ENCODE peak calls at places on chromosomes 5 and 9, in seven cellular contexts. F is HepG2, M is AG10803, L is RWPE1, C is right atrium auricular region, V is tibial nerve, A is neural progenitor cell. I is an unnamed sample.

GRCh38 chr5:168978015-168978414 is 322.9 kb downstream of the SLIT3 start:
- DNase-seq in F (no peak), M (peak; percentile 82), L (peak; percentile 90), C (no peak), V (no peak), A (no peak), I (no peak)

GRCh38 chr9:127457191-127457878 is 6.0 kb downstream of the LRSAM1 start:
- DNase-seq in F (no peak), M (no peak), L (no peak), C (no peak), V (no peak), A (no peak), I (no peak)

GRCh38 chr5:80781356-80781755 is 126.6 kb upstream of the DHFR start:
- DNase-seq in F (no peak), M (no peak), L (no peak), C (no peak), V (no peak), A (no peak), I (no peak)

GRCh38 chr9:69554945-69555344 is 117.2 kb downstream of the APBA1 start:
- DNase-seq in F (no peak), M (peak; percentile 58), L (no peak), C (no peak), V (no peak), A (no peak), I (no peak)

GRCh38 chr5:43197535-43197934 is 5.5 kb downstream of the NIM1K start:
- DNase-seq in F (no peak), M (no peak), L (no peak), C (no peak), V (no peak), A (no peak), I (no peak)

GRCh38 chr9:112173489-112174222 is 1.4 kb downstream of the SUSD1 start:
- DNase-seq in F (no peak), M (no peak), L (no peak), C (no peak), V (no peak), A (no peak), I (no peak)

GRCh38 chr9:78745996-78746395 is 449.1 kb downstream of the PSAT1 start:
- DNase-seq in F (no peak), M (no peak), L (no peak), C (no peak), V (no peak), A (no peak), I (no peak)

GRCh38 chr5:143561248-143561647 is 157.8 kb upstream of the NR3C1 start:
- DNase-seq in F (peak; percentile 72), M (no peak), L (no peak), C (no peak), V (no peak), A (no peak), I (no peak)

GRCh38 chr5:104189031-104189430 is 626.4 kb upstream of the NUDT12 start:
- DNase-seq in F (no peak), M (peak; percentile 9), L (no peak), C (no peak), V (no peak), A (no peak), I (no peak)

GRCh38 chr5:112996830-112997374 is 20.3 kb downstream of the DCP2 start:
- DNase-seq in F (no peak), M (peak; percentile 11), L (no peak), C (no peak), V (no peak), A (no peak), I (no peak)

GRCh38 chr5:98772415-98773213 is 849 bp upstream of the RGMB start:
- DNase-seq in F (peak; percentile 62), M (no peak), L (peak; percentile 90), C (peak; percentile 82), V (peak; percentile 30), A (peak; percentile 92), I (peak; percentile 65)

GRCh38 chr9:137815256-137816255 is 62.0 kb upstream of the CACNA1B start:
- DNase-seq in F (no peak), M (no peak), L (no peak), C (no peak), V (no peak), A (no peak), I (no peak)

GRCh38 chr5:57550132-57550531 is 67.5 kb upstream of the ACTBL2 start:
- DNase-seq in F (no peak), M (no peak), L (no peak), C (no peak), V (no peak), A (peak; percentile 31), I (peak; percentile 50)

GRCh38 chr9:95336281-95336680 is 18.8 kb upstream of the FANCC start:
- DNase-seq in F (peak; percentile 30), M (no peak), L (no peak), C (no peak), V (no peak), A (no peak), I (no peak)

GRCh38 chr5:158174918-158175663 is 316.1 kb upstream of the CLINT1 start:
- DNase-seq in F (peak; percentile 32), M (peak; percentile 70), L (peak; percentile 79), C (peak; percentile 84), V (peak; percentile 67), A (peak; percentile 92), I (peak; percentile 85)

GRCh38 chr9:71249729-71250317 is 128.4 kb upstream of the TRPM3 start:
- DNase-seq in F (peak; percentile 61), M (peak; percentile 74), L (peak; percentile 75), C (no peak), V (no peak), A (peak; percentile 82), I (no peak)

GRCh38 chr5:145479271-145479670 is 355.9 kb downstream of the PRELID2 start:
- DNase-seq in F (no peak), M (peak; percentile 44), L (peak; percentile 15), C (no peak), V (no peak), A (no peak), I (no peak)

GRCh38 chr5:71014186-71014585 is 11.0 kb downstream of the NAIP start:
- DNase-seq in F (no peak), M (no peak), L (no peak), C (no peak), V (no peak), A (no peak), I (no peak)

GRCh38 chr5:42985129-42986037 is 54.7 kb downstream of the ANXA2R start:
- DNase-seq in F (peak; percentile 43), M (peak; percentile 73), L (peak; percentile 68), C (no peak), V (no peak), A (no peak), I (no peak)

DNA sequence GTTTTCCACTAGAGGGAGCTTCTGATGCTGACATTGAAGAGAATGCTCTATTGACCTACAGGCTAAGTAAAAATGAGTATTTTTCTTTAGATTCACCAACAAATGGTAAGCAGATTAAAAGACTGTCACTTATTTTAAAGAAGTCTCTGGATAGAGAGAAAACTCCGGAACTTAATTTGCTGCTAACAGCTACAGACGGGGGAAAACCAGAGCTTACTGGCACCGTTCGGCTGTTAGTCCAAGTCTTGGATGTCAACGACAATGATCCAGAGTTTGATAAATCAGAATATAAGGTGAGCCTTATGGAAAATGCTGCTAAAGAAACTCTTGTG is 764 bp downstream of the PCDHA11 start:
- DNase-seq in F (no peak), M (no peak), L (no peak), C (no peak), V (no peak), A (no peak), I (no peak)
- TF ChIP-seq CTCF in F (no peak), M (peak; percentile 32), L (peak; percentile 25), C (no peak), V (no peak), A (peak; percentile 50), I (peak; percentile 38)

GRCh38 chr5:1005904-1006655 is 2.5 kb upstream of the NKD2 start:
- DNase-seq in F (no peak), M (no peak), L (no peak), C (peak; percentile 57), V (no peak), A (no peak), I (peak; percentile 13)

GRCh38 chr5:1007681-1008450 is 736 bp upstream of the NKD2 start:
- DNase-seq in F (no peak), M (no peak), L (no peak), C (peak; percentile 53), V (peak; percentile 8), A (no peak), I (peak; percentile 24)

GRCh38 chr5:1006656-1007071 is 1.9 kb upstream of the NKD2 start:
- DNase-seq in F (no peak), M (no peak), L (no peak), C (peak; percentile 58), V (peak; percentile 2), A (no peak), I (no peak)

GRCh38 chr5:1008451-1009358 is at the start of gene NKD2:
- DNase-seq in F (no peak), M (no peak), L (peak; percentile 49), C (peak; percentile 48), V (peak; percentile 8), A (peak; percentile 82), I (peak; percentile 79)

GRCh38 chr5:1007221-1007680 is 1.4 kb upstream of the NKD2 start:
- DNase-seq in F (no peak), M (no peak), L (no peak), C (peak; percentile 55), V (no peak), A (no peak), I (no peak)
- TF ChIP-seq CTCF in F (no peak), M (no peak), L (no peak), C (no peak), V (no peak), A (peak; percentile 8), I (no peak)

DNA sequence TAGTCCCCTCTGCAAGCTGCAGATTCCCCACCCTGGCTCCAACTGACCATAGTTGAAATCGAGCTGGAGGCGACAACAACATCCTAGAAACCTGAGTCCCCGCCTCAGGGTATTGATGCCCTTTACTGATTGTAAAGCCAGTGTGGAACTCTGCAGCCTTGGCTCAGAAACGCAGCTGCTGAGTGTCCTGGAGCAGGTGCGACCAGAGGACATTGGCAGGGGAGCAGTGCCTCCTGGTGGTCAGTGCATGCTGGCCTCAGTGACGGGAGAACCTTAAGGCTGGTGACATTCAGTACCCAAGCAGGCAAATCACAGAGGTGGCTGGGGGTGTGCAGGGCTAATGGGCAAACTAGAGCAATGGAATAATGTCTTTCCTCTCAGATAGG is 20.4 kb upstream of the ZNF354B start:
- DNase-seq in F (peak; percentile 38), M (no peak), L (peak; percentile 38), C (no peak), V (no peak), A (peak; percentile 82), I (peak; percentile 79)
- TF ChIP-seq CTCF in F (peak; percentile 93), M (peak; percentile 38), L (no peak), C (peak; percentile 68), V (peak; percentile 21), A (peak; percentile 73), I (peak; percentile 75)

GRCh38 chr5:32584651-32585050 is 706 bp upstream of the SUB1 start:
- DNase-seq in F (no peak), M (no peak), L (no peak), C (no peak), V (no peak), A (no peak), I (no peak)

GRCh38 chr5:32585122-32585445 is 273 bp upstream of the SUB1 start:
- DNase-seq in F (no peak), M (no peak), L (no peak), C (no peak), V (no peak), A (no peak), I (no peak)

GRCh38 chr5:32585446-32586250 is at the start of gene SUB1:
- DNase-seq in F (peak; percentile 87), M (peak; percentile 89), L (peak; percentile 98), C (peak; percentile 94), V (peak; percentile 91), A (peak; percentile 97), I (peak; percentile 89)

GRCh38 chr5:32587067-32587551 is 1.8 kb downstream of the SUB1 start:
- DNase-seq in F (no peak), M (no peak), L (no peak), C (no peak), V (no peak), A (no peak), I (no peak)

GRCh38 chr5:32586251-32586642 is 890 bp downstream of the SUB1 start:
- DNase-seq in F (no peak), M (no peak), L (no peak), C (no peak), V (no peak), A (no peak), I (no peak)
- TF ChIP-seq CTCF in F (no peak), M (no peak), L (no peak), C (no peak), V (no peak), A (no peak), I (no peak)